ENCODE peak calls at places on chromosomes 12 and 14, in eight cellular contexts. L is fibroblast of lung; E is activated CD8-positive, alpha-beta T cell treated with anti-CD3 and anti-CD28 coated beads for 36 hours; I is stimulated activated CD4-positive, alpha-beta T cell treated with anti-CD3 and anti-CD28 coated beads, Interleukin-1b, Interleukin-23, amount 100 ng/mL, for 1 hour; A is activated CD8-positive, alpha-beta memory T cell treated with anti-CD3 and anti-CD28 coated beads for 24 hours; J is uterus; N is glutamatergic neuron; S is HEK293T. V is an unnamed sample.
A peak's percentile ranks its signal among the peaks of the same experiment; 100 is the strongest.

GRCh38 chr12:72209096-72209495 is 63.1 kb upstream of the TRHDE start:
- DNase-seq in E (no peak), I (no peak), A (no peak), L (no peak), J (no peak), S (no peak), N (peak; percentile 85), V (no peak)

GRCh38 chr12:75981247-75981646 is 50.3 kb downstream of the PHLDA1 start:
- DNase-seq in N (no peak), E (no peak), S (no peak), J (no peak), A (no peak), L (no peak), I (no peak), V (no peak)

GRCh38 chr12:119614705-119615104 is 21.1 kb downstream of the TMEM233 start:
- DNase-seq in A (no peak), S (no peak), I (no peak), N (no peak), E (no peak), L (no peak), J (no peak), V (no peak)

GRCh38 chr12:110047297-110047940 is 903 bp downstream of the C12orf76 start:
- DNase-seq in E (no peak), S (no peak), I (no peak), J (no peak), L (no peak), N (no peak), A (no peak), V (no peak)

GRCh38 chr14:32800320-32800719 is 138.4 kb upstream of the NPAS3 start:
- DNase-seq in S (no peak), L (no peak), J (no peak), N (no peak), I (no peak), A (no peak), E (no peak), V (no peak)

GRCh38 chr12:89087149-89087834 is 265.0 kb downstream of the DUSP6 start:
- DNase-seq in I (no peak), A (no peak), E (no peak), N (no peak), J (no peak), L (no peak), S (no peak), V (peak; percentile 3)

GRCh38 chr12:116609715-116610114 is 50.5 kb downstream of the MAP1LC3B2 start:
- DNase-seq in N (peak; percentile 38), J (no peak), S (no peak), E (peak; percentile 64), A (no peak), L (no peak), I (no peak), V (peak; percentile 52)

GRCh38 chr12:118061876-118062791 is 1.2 kb upstream of the WSB2 start:
- DNase-seq in E (peak; percentile 30), N (peak; percentile 20), S (no peak), L (peak; percentile 61), A (peak; percentile 69), J (peak; percentile 51), I (no peak), V (peak; percentile 82)

GRCh38 chr12:70795608-70796007 is 124.9 kb downstream of the PTPRR start:
- DNase-seq in S (no peak), I (no peak), J (no peak), E (no peak), N (no peak), L (no peak), A (no peak), V (no peak)

GRCh38 chr14:53925201-53925766 is 31.3 kb downstream of the BMP4 start:
- DNase-seq in L (peak; percentile 21), J (no peak), S (no peak), N (no peak), E (no peak), I (no peak), A (no peak), V (no peak)